ENCODE peak calls at places on chromosome 14, in five cellular contexts. N is ovary, G is aorta, I is breast epithelium, K is HepG2. L is an unnamed sample.

GRCh38 chr14:66495214-66496098 is 9.3 kb downstream of the CCDC196 start:
- DNase-seq in N (no peak), G (no peak), I (peak; percentile 19), K (peak; percentile 65), L (peak; percentile 27)

GRCh38 chr14:24032727-24033418 is 18.9 kb upstream of the CARMIL3 start:
- DNase-seq in N (no peak), G (no peak), I (no peak), K (peak; percentile 89), L (no peak)

GRCh38 chr14:85528080-85528881 is 1.7 kb upstream of the FLRT2 start:
- DNase-seq in N (peak; percentile 31), G (no peak), I (no peak), K (peak; percentile 41), L (no peak)

GRCh38 chr14:21057803-21058675 is at the start of gene RNASE8:
- DNase-seq in N (no peak), G (no peak), I (no peak), K (no peak), L (no peak)

GRCh38 chr14:48890333-48890732 is 695.8 kb downstream of the RPS29 start:
- DNase-seq in N (no peak), G (no peak), I (no peak), K (no peak), L (no peak)

GRCh38 chr14:63974176-63974575 is 121.4 kb downstream of the SYNE2 start:
- DNase-seq in N (no peak), G (no peak), I (no peak), K (no peak), L (no peak)

GRCh38 chr14:93207468-93208308 is 632 bp downstream of the UBR7 start:
- DNase-seq in N (no peak), G (no peak), I (no peak), K (no peak), L (no peak)

GRCh38 chr14:59189822-59190368 is 1.4 kb downstream of the DAAM1 start:
- DNase-seq in N (peak; percentile 79), G (peak; percentile 94), I (peak; percentile 87), K (peak; percentile 75), L (peak; percentile 78)

GRCh38 chr14:27199272-27199671 is 601.4 kb upstream of the NOVA1 start:
- DNase-seq in N (no peak), G (no peak), I (no peak), K (no peak), L (no peak)

GRCh38 chr14:34051966-34052657 is 101.2 kb upstream of the EGLN3 start:
- DNase-seq in N (no peak), G (no peak), I (no peak), K (peak; percentile 95), L (no peak)

GRCh38 chr14:41362134-41362533 is 244.5 kb upstream of the LRFN5 start:
- DNase-seq in N (no peak), G (no peak), I (no peak), K (no peak), L (no peak)

GRCh38 chr14:99320621-99321235 is 48.7 kb upstream of the BCL11B start:
- DNase-seq in N (no peak), G (peak; percentile 62), I (peak; percentile 10), K (no peak), L (no peak)

GRCh38 chr14:81137316-81137715 is 83.4 kb downstream of the GTF2A1 start:
- DNase-seq in N (no peak), G (no peak), I (no peak), K (no peak), L (no peak)

GRCh38 chr14:67668559-67668958 is 5.9 kb downstream of the VTI1B start:
- DNase-seq in N (no peak), G (no peak), I (no peak), K (no peak), L (no peak)

GRCh38 chr14:90641111-90642010 is 174.9 kb downstream of the TTC7B start:
- DNase-seq in N (no peak), G (no peak), I (no peak), K (no peak), L (no peak)

GRCh38 chr14:61420326-61420725 is 98.9 kb downstream of the PRKCH start:
- DNase-seq in N (no peak), G (no peak), I (no peak), K (no peak), L (no peak)

GRCh38 chr14:62592877-62593276 is 452.4 kb downstream of the KCNH5 start:
- DNase-seq in N (no peak), G (no peak), I (no peak), K (no peak), L (no peak)

GRCh38 chr14:61642246-61642982 is 52.9 kb upstream of the HIF1A start:
- DNase-seq in N (no peak), G (no peak), I (no peak), K (no peak), L (no peak)

GRCh38 chr14:77830692-77831091 is 30.8 kb downstream of the ADCK1 start:
- DNase-seq in N (no peak), G (no peak), I (no peak), K (peak; percentile 7), L (no peak)
- H3K4me3 ChIP-seq in N (no peak overlapping the region), G (no peak overlapping the region), I (no peak overlapping the region), K (no peak overlapping the region), L (no peak overlapping the region)

GRCh38 chr14:36626150-36626549 is 35.5 kb upstream of the PAX9 start:
- DNase-seq in N (no peak), G (no peak), I (no peak), K (no peak), L (no peak)
- H3K27me3 ChIP-seq in N (no peaks in the 10 kb centered on the region), G (no peaks in the 10 kb centered on the region), I (no peaks in the 10 kb centered on the region), K (no peaks in the 10 kb centered on the region), L (no peaks in the 10 kb centered on the region)

GRCh38 chr14:102314242-102315011 is 5.1 kb upstream of the ZNF839 start:
- DNase-seq in N (peak; percentile 89), G (peak; percentile 95), I (peak; percentile 69), K (peak; percentile 53), L (peak; percentile 54)
- H3K27ac ChIP-seq in N (no peak overlapping the region), G (no peak overlapping the region), I (peak overlapping the region; percentile 56), K (peak overlapping the region; percentile 10), L (no peak overlapping the region)

GRCh38 chr14:100615736-100616695 is 28.8 kb upstream of the BEGAIN start:
- DNase-seq in N (no peak), G (peak; percentile 61), I (no peak), K (no peak), L (no peak)
- H3K4me3 ChIP-seq in N (no peak overlapping the region), G (no peak overlapping the region), I (no peak overlapping the region), K (no peak overlapping the region), L (no peak overlapping the region)

DNA sequence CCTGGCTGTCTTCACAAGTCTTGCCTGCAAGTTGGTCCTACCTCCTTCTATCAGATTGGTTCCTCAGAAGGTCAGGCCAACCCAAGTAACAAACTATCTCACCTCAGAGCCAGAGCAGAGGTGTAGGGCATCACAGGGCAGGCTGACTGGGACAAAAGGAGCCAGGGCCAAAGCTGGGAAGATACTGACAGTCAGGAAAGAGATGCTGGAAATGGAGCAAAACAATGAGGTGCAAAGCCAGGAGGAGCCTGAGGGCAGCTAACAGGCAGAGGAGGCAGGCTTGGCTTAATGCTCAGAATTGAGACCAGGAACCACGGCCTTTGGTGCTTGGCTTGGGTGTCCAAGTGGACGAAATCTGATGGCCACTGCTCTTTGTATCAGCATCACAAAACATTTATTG is 68.4 kb upstream of the PNMA1 start:
- DNase-seq in N (no peak), G (peak; percentile 32), I (no peak), K (no peak), L (no peak)
- H3K27me3 ChIP-seq in N (no peaks in the 10 kb centered on the region), G (no peaks in the 10 kb centered on the region), I (no peaks in the 10 kb centered on the region), K (no peaks in the 10 kb centered on the region), L (no peaks in the 10 kb centered on the region)

GRCh38 chr14:94600148-94600545 is 12.0 kb upstream of the SERPINA3 start:
- DNase-seq in N (peak; percentile 54), G (peak; percentile 74), I (no peak), K (no peak), L (no peak)
- H3K27ac ChIP-seq in N (peak overlapping the region; percentile 86), G (peak overlapping the region; percentile 55), I (peak overlapping the region; percentile 96), K (peak overlapping the region; percentile 96), L (peak overlapping the region; percentile 90)

L was measured in AG04450.